ENCODE peak calls at places on chromosomes 2 and 18, in five cellular contexts. O, H, K, B and Z are unnamed samples.

GRCh38 chr2:204487447-204488229 is 57.6 kb upstream of the PARD3B start:
- DNase-seq in O (no peak), H (no peak), B (no peak), K (no peak), Z (no peak)

GRCh38 chr2:41803361-41803760 is 244.5 kb upstream of the PKDCC start:
- DNase-seq in O (no peak), K (no peak), H (no peak), B (no peak), Z (no peak)

GRCh38 chr2:3323360-3324035 is 54.1 kb downstream of the EIPR1 start:
- DNase-seq in B (no peak), K (no peak), O (no peak), H (no peak), Z (no peak)

GRCh38 chr2:140863713-140864112 is 1267.1 kb downstream of the LRP1B start:
- DNase-seq in B (no peak), H (peak; percentile 69), K (no peak), O (peak; percentile 60), Z (peak; percentile 51)

GRCh38 chr2:49003206-49003605 is 151.1 kb downstream of the FSHR start:
- DNase-seq in K (no peak), B (no peak), O (peak; percentile 85), H (no peak), Z (no peak)

GRCh38 chr18:79740741-79741700 is 56.7 kb upstream of the KCNG2 start:
- DNase-seq in H (no peak), O (no peak), K (no peak), B (no peak), Z (no peak)

GRCh38 chr2:174635747-174636399 is 38.3 kb upstream of the WIPF1 start:
- DNase-seq in K (no peak), O (no peak), B (no peak), H (no peak), Z (no peak)

GRCh38 chr2:29663266-29663665 is 258.1 kb downstream of the ALK start:
- DNase-seq in O (no peak), B (no peak), H (no peak), K (no peak), Z (no peak)

GRCh38 chr2:144596074-144596871 is 76.4 kb upstream of the ZEB2 start:
- DNase-seq in K (no peak), B (no peak), O (peak; percentile 69), H (peak; percentile 72), Z (peak; percentile 69)

GRCh38 chr2:48943436-48943835 is 187.9 kb upstream of the LHCGR start:
- DNase-seq in O (peak; percentile 23), H (no peak), K (no peak), B (no peak), Z (no peak)

GRCh38 chr2:18750662-18751554 is 161.5 kb upstream of the NT5C1B start:
- DNase-seq in O (no peak), H (no peak), K (no peak), B (no peak), Z (no peak)

GRCh38 chr2:170324640-170325046 is 146.7 kb downstream of the MYO3B start:
- DNase-seq in H (peak; percentile 55), B (peak; percentile 12), K (no peak), O (peak; percentile 40), Z (peak; percentile 60)

GRCh38 chr2:236028066-236028465 is 140.1 kb downstream of the GBX2 start:
- DNase-seq in O (no peak), H (no peak), B (no peak), K (no peak), Z (no peak)

GRCh38 chr2:162200636-162201035 is 42.6 kb downstream of the FAP start:
- DNase-seq in H (no peak), B (no peak), O (no peak), K (no peak), Z (no peak)

GRCh38 chr2:156157670-156158069 is 174.9 kb downstream of the NR4A2 start:
- DNase-seq in H (no peak), O (peak; percentile 38), B (no peak), K (no peak), Z (no peak)

GRCh38 chr2:128158171-128158570 is 67.2 kb downstream of the UGGT1 start:
- DNase-seq in B (no peak), H (no peak), O (no peak), K (no peak), Z (no peak)

GRCh38 chr2:142190805-142191204 is 60.0 kb upstream of the LRP1B start:
- DNase-seq in H (peak; percentile 28), K (no peak), O (no peak), B (no peak), Z (no peak)

GRCh38 chr2:228329279-228329678 is 147.8 kb upstream of the SPHKAP start:
- DNase-seq in O (no peak), H (no peak), B (no peak), K (no peak), Z (no peak)

GRCh38 chr2:3309496-3310355 is 67.9 kb downstream of the EIPR1 start:
- DNase-seq in K (no peak), H (no peak), B (no peak), O (no peak), Z (no peak)

GRCh38 chr2:75064691-75065396 is 106.4 kb downstream of the POLE4 start:
- DNase-seq in H (peak; percentile 57), O (peak; percentile 45), B (peak; percentile 55), K (peak; percentile 74), Z (peak; percentile 72)

GRCh38 chr18:24797987-24798386 is 337.6 kb downstream of the HRH4 start:
- DNase-seq in K (no peak), B (no peak), O (no peak), H (no peak), Z (no peak)

GRCh38 chr2:236988216-236988615 is 97.5 kb upstream of the COPS8 start:
- DNase-seq in H (no peak), B (no peak), K (no peak), O (no peak), Z (no peak)

GRCh38 chr2:236240228-236240990 is 23.8 kb downstream of the ASB18 start:
- DNase-seq in O (no peak), K (no peak), H (peak; percentile 85), B (no peak), Z (no peak)

GRCh38 chr2:214742119-214742518 is 67.4 kb downstream of the BARD1 start:
- DNase-seq in O (no peak), H (no peak), K (no peak), B (no peak), Z (no peak)

GRCh38 chr2:136238552-136239346 is 120.8 kb upstream of the CXCR4 start:
- DNase-seq in O (peak; percentile 90), B (no peak), H (peak; percentile 90), K (no peak), Z (no peak)

GRCh38 chr2:57701391-57701791 is 345.2 kb upstream of the VRK2 start:
- DNase-seq in K (no peak), O (peak; percentile 56), H (peak; percentile 46), B (no peak), Z (no peak)

GRCh38 chr2:166899676-166900075 is 11.4 kb downstream of the XIRP2 start:
- DNase-seq in B (no peak), O (no peak), K (no peak), H (no peak), Z (no peak)

GRCh38 chr2:39289609-39290008 is 45.8 kb upstream of the CDKL4 start:
- DNase-seq in K (no peak), H (no peak), B (no peak), O (no peak), Z (no peak)

GRCh38 chr2:232348936-232349335 is 29.6 kb upstream of the ALPP start:
- DNase-seq in O (no peak), K (peak; percentile 79), H (peak; percentile 66), B (peak; percentile 78), Z (no peak)

GRCh38 chr2:73054980-73055379 is 16.5 kb downstream of the SFXN5 start:
- DNase-seq in K (no peak), O (no peak), H (no peak), B (no peak), Z (no peak)